ENCODE peak calls at places on chromosomes 16 and 17, in eight cellular contexts. D, Z, J, G, M, K, I and H are unnamed samples.

GRCh38 chr17:37176683-37177082 is 199.1 kb upstream of the C17orf78 start:
- DNase-seq in D (peak), Z (no peak), M (no peak), J (no peak), I (no peak), K (no peak), G (no peak), H (no peak)

GRCh38 chr16:82199209-82199608 is 29.2 kb upstream of the MPHOSPH6 start:
- DNase-seq in D (peak), J (no peak), K (no peak), I (no peak), G (no peak), Z (no peak), M (no peak), H (no peak)

GRCh38 chr17:189444-189843 is 8.0 kb upstream of the DOC2B start:
- DNase-seq in D (no peak), I (no peak), J (no peak), K (no peak), M (no peak), Z (no peak), G (no peak), H (no peak)

GRCh38 chr16:10988164-10988803 is 43.9 kb downstream of the CLEC16A start:
- DNase-seq in I (peak), J (no peak), G (peak), Z (no peak), M (no peak), K (no peak), D (no peak), H (no peak)

GRCh38 chr16:50665128-50665878 is 15.8 kb downstream of the SNX20 start:
- DNase-seq in I (peak), J (peak), K (peak), M (peak), Z (peak), D (peak), G (peak), H (peak)

GRCh38 chr17:78940708-78941107 is 15.5 kb upstream of the TIMP2 start:
- DNase-seq in J (peak), Z (no peak), M (no peak), I (peak), K (no peak), D (peak), G (no peak), H (no peak)

GRCh38 chr17:80817321-80817845 is 174.3 kb upstream of the CHMP6 start:
- DNase-seq in I (no peak), M (no peak), Z (peak), J (no peak), K (no peak), G (no peak), D (no peak), H (no peak)

GRCh38 chr17:66691644-66692500 is 143.0 kb upstream of the CACNG5 start:
- DNase-seq in G (no peak), M (no peak), J (no peak), D (no peak), I (no peak), Z (no peak), K (no peak), H (no peak)

GRCh38 chr17:48995871-48996695 is 1.1 kb upstream of the IGF2BP1 start:
- DNase-seq in K (peak), J (no peak), D (no peak), G (peak), M (no peak), Z (no peak), I (peak), H (no peak)

GRCh38 chr17:73359987-73360410 is 48.2 kb upstream of the CDC42EP4 start:
- DNase-seq in I (peak), Z (no peak), D (no peak), M (peak), K (no peak), J (peak), G (no peak), H (no peak)

GRCh38 chr16:81581107-81581506 is 136.5 kb downstream of the CMIP start:
- DNase-seq in Z (no peak), I (no peak), K (no peak), M (peak), J (no peak), D (peak), G (no peak), H (no peak)

GRCh38 chr17:673200-673681 is 41.4 kb downstream of the VPS53 start:
- DNase-seq in M (no peak), K (peak), Z (no peak), G (no peak), D (peak), J (peak), I (peak), H (no peak)

GRCh38 chr17:82791532-82791931 is 39.7 kb downstream of the TBCD start:
- DNase-seq in G (no peak), J (no peak), I (no peak), M (no peak), K (no peak), Z (no peak), D (peak), H (peak)

GRCh38 chr16:10521681-10522274 is 58.6 kb downstream of the EMP2 start:
- DNase-seq in K (peak), Z (peak), J (peak), M (peak), G (peak), D (peak), I (peak), H (no peak)

GRCh38 chr17:75459590-75460267 is 3.3 kb downstream of the TMEM94 start:
- DNase-seq in D (no peak), Z (no peak), G (no peak), I (no peak), K (no peak), M (peak), J (peak), H (no peak)

GRCh38 chr16:66619534-66620418 is 15.3 kb downstream of the CMTM3 start:
- DNase-seq in J (no peak), Z (peak), G (no peak), I (no peak), M (no peak), D (peak), K (peak), H (no peak)

GRCh38 chr16:66620419-66620775 is 15.9 kb downstream of the CMTM3 start:
- DNase-seq in D (no peak), K (no peak), J (no peak), M (no peak), G (no peak), I (no peak), Z (peak), H (no peak)

GRCh38 chr16:66623755-66624154 is 19.3 kb downstream of the CMTM3 start:
- DNase-seq in D (no peak), K (no peak), Z (no peak), J (no peak), I (no peak), G (no peak), M (no peak), H (no peak)

GRCh38 chr16:66621973-66622372 is 17.5 kb downstream of the CMTM3 start:
- DNase-seq in M (no peak), D (no peak), J (no peak), I (no peak), G (no peak), Z (no peak), K (no peak), H (no peak)

GRCh38 chr16:66622863-66623262 is 18.4 kb downstream of the CMTM3 start:
- DNase-seq in G (no peak), K (no peak), I (no peak), M (no peak), Z (peak), D (peak), J (no peak), H (no peak)
- H3K4me3 ChIP-seq in G (no peak), K (no peak), I (no peak), M (no peak), Z (no peak), D (no peak), J (no peak), H (no peak)

GRCh38 chr17:28549274-28550132 is 2.9 kb downstream of the UNC119 start:
- DNase-seq in I (peak), D (no peak), K (no peak), J (no peak), Z (no peak), G (no peak), M (no peak), H (no peak)

GRCh38 chr17:28547096-28547622 is 5.3 kb downstream of the UNC119 start:
- DNase-seq in Z (no peak), J (no peak), K (no peak), D (no peak), I (no peak), M (no peak), G (no peak), H (no peak)

GRCh38 chr17:28547623-28548416 is 4.6 kb downstream of the UNC119 start:
- DNase-seq in D (peak), J (peak), G (peak), I (peak), M (peak), K (peak), Z (peak), H (no peak)

GRCh38 chr17:28550858-28551257 is 1.6 kb downstream of the UNC119 start:
- DNase-seq in G (no peak), Z (no peak), M (no peak), D (no peak), I (no peak), J (no peak), K (no peak), H (no peak)

GRCh38 chr17:28548417-28549130 is 3.9 kb downstream of the UNC119 start:
- DNase-seq in I (no peak), D (no peak), K (no peak), G (no peak), Z (no peak), M (no peak), J (no peak), H (no peak)
- TF ChIP-seq CTCF in I (no peak), D (no peak), K (no peak), G (no peak), Z (no peak), M (no peak), J (no peak), H (no peak)

DNA sequence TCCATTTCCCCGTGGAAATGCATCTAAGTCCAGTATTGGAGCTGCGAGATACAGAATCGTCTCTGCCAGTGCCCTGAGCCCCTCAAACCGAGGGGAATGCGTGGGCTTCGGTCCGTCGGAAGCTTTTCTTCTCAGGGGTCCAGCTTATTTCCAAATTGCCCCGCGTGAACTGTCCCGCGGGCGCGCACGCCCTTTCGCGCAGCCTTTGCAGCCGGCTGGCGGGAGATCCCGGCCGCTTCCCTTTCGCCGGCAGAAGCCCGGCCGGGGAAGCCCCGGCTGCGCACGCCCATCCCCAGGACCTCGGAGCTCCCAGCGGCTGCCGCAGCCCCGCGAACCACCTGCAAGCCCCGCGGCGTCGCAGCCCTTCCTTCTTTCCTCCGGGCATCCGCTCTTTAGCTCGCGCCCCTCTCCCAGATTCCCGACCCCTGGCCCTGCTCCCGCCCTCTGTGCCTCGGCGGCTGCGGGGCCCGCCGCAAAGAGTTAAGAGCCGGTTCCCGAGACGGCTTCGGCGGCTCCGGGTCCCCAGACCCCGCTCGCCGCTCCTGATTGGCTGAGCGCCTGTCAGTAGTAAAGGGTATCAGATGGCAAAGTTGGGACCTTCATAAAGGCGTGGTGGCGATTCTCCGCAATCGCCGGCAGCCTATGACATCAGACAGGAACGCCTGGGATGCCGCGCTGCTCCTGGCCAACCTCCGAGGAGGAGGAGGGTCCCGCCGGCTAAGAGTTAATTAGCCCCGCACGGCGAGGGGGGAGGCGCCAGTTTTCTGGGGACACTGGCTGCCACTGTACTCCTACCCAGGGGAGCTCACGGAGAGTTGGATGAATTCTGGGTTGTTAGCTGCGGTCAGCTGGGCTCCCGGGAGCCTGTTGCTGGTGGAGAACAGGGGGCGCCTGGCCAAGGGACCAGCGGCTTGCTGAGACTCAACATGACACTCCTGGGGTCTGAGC is at the start of gene MYOCD:
- DNase-seq in Z (peak), G (peak), I (peak), M (peak), D (peak), K (peak), J (no peak), H (no peak)
- H3K4me3 ChIP-seq in Z (peak), G (peak), I (peak), M (peak), D (peak), K (peak), J (peak), H (peak)

DNA sequence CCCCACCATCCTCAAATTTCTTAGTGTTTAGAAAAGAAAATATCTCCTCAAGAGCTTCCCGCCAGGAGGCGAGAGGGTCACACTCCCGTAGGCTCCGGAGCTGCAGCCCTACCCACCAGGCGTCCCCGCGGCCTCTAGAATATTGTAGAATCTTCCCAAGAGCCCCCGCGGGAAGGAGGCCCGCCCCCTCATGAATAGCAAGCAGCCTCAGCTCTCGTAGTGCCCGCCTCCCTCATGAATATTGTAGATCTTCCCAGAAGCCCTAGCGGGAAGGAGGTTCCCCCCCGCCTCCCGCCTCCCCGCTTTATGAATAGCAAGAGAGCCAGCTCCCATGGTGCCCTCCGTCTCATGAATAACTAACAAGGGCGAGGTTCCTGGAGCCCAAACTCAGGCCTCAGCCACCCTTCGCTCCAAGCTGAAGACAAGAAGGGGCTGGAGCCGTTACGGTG is at the start of gene FBXO47:
- DNase-seq in K (peak), I (peak), G (peak), M (peak), Z (peak), D (peak), J (peak), H (peak)
- TF ChIP-seq CTCF in K (peak), I (no peak), G (no peak), M (no peak), Z (no peak), D (no peak), J (no peak), H (no peak)

GRCh38 chr16:72014675-72015074 is 6.1 kb downstream of the DHODH start:
- DNase-seq in J (no peak), D (no peak), M (no peak), K (no peak), Z (no peak), I (no peak), G (no peak), H (no peak)

GRCh38 chr16:72013389-72013788 is 4.8 kb downstream of the DHODH start:
- DNase-seq in J (no peak), D (peak), M (no peak), Z (no peak), K (peak), I (no peak), G (no peak), H (no peak)

GRCh38 chr16:72015124-72015523 is 6.6 kb downstream of the DHODH start:
- DNase-seq in J (no peak), I (no peak), K (no peak), Z (no peak), G (no peak), D (no peak), M (peak), H (no peak)

GRCh38 chr16:72012607-72013006 is 4.1 kb downstream of the DHODH start:
- DNase-seq in M (no peak), G (no peak), J (no peak), Z (no peak), K (no peak), I (no peak), D (no peak), H (no peak)

DNA sequence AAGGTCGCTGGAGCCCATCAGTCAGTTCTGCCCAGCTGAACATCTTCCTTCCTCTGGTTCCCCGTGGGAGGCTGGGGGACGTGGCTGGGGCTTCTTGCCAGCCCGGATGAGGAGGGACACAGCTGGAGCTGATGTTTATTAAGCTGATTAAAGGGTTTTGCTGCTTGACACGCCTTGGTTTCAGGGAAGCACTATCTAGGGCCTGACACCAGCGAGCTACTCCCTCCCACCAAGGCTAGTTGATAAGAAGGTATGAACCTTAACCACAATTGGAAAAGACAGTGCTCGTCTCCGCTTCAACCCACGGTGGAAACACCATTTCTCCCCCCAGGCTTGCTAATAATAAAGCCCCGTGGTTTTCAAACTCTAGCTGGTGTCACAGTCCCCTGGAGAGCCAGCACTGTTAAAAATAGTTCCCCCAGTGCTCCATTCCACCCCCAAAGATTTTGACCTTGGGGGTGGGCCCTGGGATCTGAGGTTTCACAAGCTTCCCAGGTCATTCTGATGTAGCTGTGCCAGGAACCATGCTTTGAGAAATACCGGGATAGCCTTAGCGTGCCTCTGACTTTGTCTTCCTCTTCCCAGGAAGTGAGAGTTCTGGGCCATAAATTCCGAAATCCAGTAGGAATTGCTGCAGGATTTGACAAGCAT is 5.5 kb downstream of the DHODH start:
- DNase-seq in K (peak), G (no peak), J (no peak), Z (no peak), D (peak), I (peak), M (no peak), H (no peak)
- H3K4me3 ChIP-seq in K (no peak), G (no peak), J (no peak), Z (no peak), D (no peak), I (no peak), M (peak), H (no peak)

GRCh38 chr17:40760105-40761016 is 5.2 kb upstream of the KRT25 start:
- DNase-seq in D (no peak), J (no peak), K (no peak), Z (no peak), M (no peak), I (no peak), G (no peak), H (no peak)
- TF ChIP-seq CTCF in D (no peak), J (no peak), K (no peak), Z (no peak), M (no peak), I (no peak), G (no peak), H (no peak)

GRCh38 chr17:20154601-20155000 is 145.4 kb downstream of the SPECC1 start:
- DNase-seq in J (no peak), D (no peak), Z (no peak), I (no peak), K (peak), M (no peak), G (no peak), H (no peak)

GRCh38 chr17:20158580-20158979 is 149.4 kb downstream of the SPECC1 start:
- DNase-seq in Z (no peak), G (no peak), J (no peak), I (no peak), D (no peak), K (no peak), M (no peak), H (no peak)

GRCh38 chr17:20155258-20156195 is 146.4 kb downstream of the SPECC1 start:
- DNase-seq in D (peak), I (peak), M (peak), J (peak), K (peak), G (peak), Z (peak), H (peak)

GRCh38 chr17:20156196-20157077 is 147.3 kb downstream of the SPECC1 start:
- DNase-seq in D (peak), K (peak), M (peak), Z (no peak), G (peak), J (no peak), I (peak), H (no peak)

GRCh38 chr17:20157078-20157360 is 147.9 kb downstream of the SPECC1 start:
- DNase-seq in M (peak), Z (no peak), K (no peak), G (no peak), J (no peak), I (peak), D (no peak), H (no peak)
- H3K4me3 ChIP-seq in M (peak), Z (peak), K (peak), G (peak), J (peak), I (peak), D (peak), H (peak)

DNA sequence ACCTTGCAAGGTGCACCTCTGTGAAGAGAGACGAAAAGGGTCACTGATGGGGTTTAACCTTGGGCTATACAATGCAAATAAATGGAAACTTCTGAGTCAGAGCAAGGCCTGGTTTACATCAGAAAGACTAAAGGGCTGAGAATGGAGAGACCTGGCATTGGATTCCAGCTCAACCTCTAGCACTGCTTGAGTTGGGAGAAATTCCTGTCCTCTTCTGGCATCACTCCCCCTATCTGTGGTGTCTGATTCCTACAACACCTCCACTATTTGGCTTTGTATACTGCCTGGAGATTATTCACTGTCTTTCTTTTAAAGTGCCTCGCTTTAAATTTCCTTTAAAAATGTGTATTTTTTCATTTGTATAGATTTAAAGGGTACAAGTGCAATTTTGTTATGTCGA is 68.8 kb downstream of the GPR139 start:
- DNase-seq in Z (no peak), K (no peak), J (no peak), I (peak), D (no peak), M (no peak), G (no peak), H (no peak)
- TF ChIP-seq CTCF in Z (no peak), K (no peak), J (no peak), I (peak), D (no peak), M (no peak), G (no peak), H (no peak)

DNA sequence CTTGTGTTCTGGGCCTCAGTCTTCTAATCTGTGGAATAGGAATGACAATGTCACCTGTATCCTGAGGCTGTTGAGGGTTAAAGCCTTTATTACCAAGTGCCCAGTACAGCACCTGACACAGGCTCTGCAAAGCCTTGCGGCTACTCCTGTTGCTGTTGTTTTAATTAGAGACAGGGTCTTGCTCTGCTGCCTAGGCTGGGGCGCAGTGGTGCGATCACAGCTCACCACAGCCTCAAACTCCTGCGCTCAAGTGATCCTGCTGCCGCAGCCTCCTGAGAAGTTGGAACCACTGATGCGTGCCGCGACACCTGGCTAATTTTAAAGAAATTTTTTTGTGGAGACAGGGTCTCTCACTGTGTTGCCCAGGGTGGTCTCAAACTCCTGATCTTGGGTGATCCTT is 5.4 kb downstream of the GSE1 start:
- DNase-seq in D (no peak), J (no peak), M (no peak), G (no peak), I (no peak), Z (no peak), K (no peak), H (no peak)
- H3K4me3 ChIP-seq in D (no peak), J (no peak), M (no peak), G (no peak), I (no peak), Z (no peak), K (no peak), H (no peak)